ENCODE peak calls at places on chromosomes 16 and 17, in eight cellular contexts. One of them, this sample, is unnamed.

GRCh38 chr17:79706931-79707382 is 23.8 kb upstream of the ENPP7 start:
- DNase-seq in left lung: no peak
- DNase-seq in cardiac muscle cell: no peak
- DNase-seq in B cell: no peak
- DNase-seq in progenitor cell of endocrine pancreas: no peak
- DNase-seq in adrenal gland: no peak
- DNase-seq in lower lobe of right lung: no peak
- DNase-seq in Calu3: no peak
- DNase-seq in this sample: peak

GRCh38 chr17:75633484-75634375 is 496 bp downstream of the SMIM5 start:
- DNase-seq in left lung: peak
- DNase-seq in Calu3: peak
- DNase-seq in B cell: peak
- DNase-seq in cardiac muscle cell: peak
- DNase-seq in progenitor cell of endocrine pancreas: peak
- DNase-seq in lower lobe of right lung: peak
- DNase-seq in adrenal gland: peak
- DNase-seq in this sample: peak

GRCh38 chr16:85253127-85253941 is 141.1 kb upstream of the CIBAR2 start:
- DNase-seq in lower lobe of right lung: peak
- DNase-seq in cardiac muscle cell: peak
- DNase-seq in adrenal gland: peak
- DNase-seq in B cell: peak
- DNase-seq in left lung: peak
- DNase-seq in Calu3: peak
- DNase-seq in progenitor cell of endocrine pancreas: peak
- DNase-seq in this sample: peak

GRCh38 chr17:62995377-62995885 is 29.4 kb downstream of the TANC2 start:
- DNase-seq in lower lobe of right lung: no peak
- DNase-seq in left lung: no peak
- DNase-seq in adrenal gland: peak
- DNase-seq in progenitor cell of endocrine pancreas: no peak
- DNase-seq in B cell: no peak
- DNase-seq in cardiac muscle cell: peak
- DNase-seq in Calu3: peak
- DNase-seq in this sample: peak

GRCh38 chr16:50185005-50185505 is 31.9 kb downstream of the TENT4B start:
- DNase-seq in left lung: no peak
- DNase-seq in adrenal gland: no peak
- DNase-seq in B cell: no peak
- DNase-seq in cardiac muscle cell: no peak
- DNase-seq in progenitor cell of endocrine pancreas: no peak
- DNase-seq in lower lobe of right lung: no peak
- DNase-seq in Calu3: peak
- DNase-seq in this sample: no peak

GRCh38 chr16:85220125-85220839 is 108.0 kb upstream of the CIBAR2 start:
- DNase-seq in B cell: no peak
- DNase-seq in left lung: no peak
- DNase-seq in progenitor cell of endocrine pancreas: no peak
- DNase-seq in cardiac muscle cell: no peak
- DNase-seq in Calu3: peak
- DNase-seq in adrenal gland: peak
- DNase-seq in lower lobe of right lung: peak
- DNase-seq in this sample: peak

GRCh38 chr17:48547839-48548686 is 3.2 kb upstream of the HOXB2 start:
- DNase-seq in Calu3: peak
- DNase-seq in B cell: no peak
- DNase-seq in progenitor cell of endocrine pancreas: no peak
- DNase-seq in lower lobe of right lung: no peak
- DNase-seq in left lung: no peak
- DNase-seq in adrenal gland: no peak
- DNase-seq in cardiac muscle cell: no peak
- DNase-seq in this sample: no peak

GRCh38 chr16:67244387-67245188 is 2.7 kb downstream of the FHOD1 start:
- DNase-seq in B cell: peak
- DNase-seq in progenitor cell of endocrine pancreas: no peak
- DNase-seq in lower lobe of right lung: peak
- DNase-seq in left lung: peak
- DNase-seq in Calu3: peak
- DNase-seq in adrenal gland: peak
- DNase-seq in cardiac muscle cell: no peak
- DNase-seq in this sample: peak

GRCh38 chr17:19905514-19905913 is 37.8 kb upstream of the ULK2 start:
- DNase-seq in progenitor cell of endocrine pancreas: no peak
- DNase-seq in Calu3: no peak
- DNase-seq in cardiac muscle cell: no peak
- DNase-seq in adrenal gland: no peak
- DNase-seq in B cell: no peak
- DNase-seq in lower lobe of right lung: no peak
- DNase-seq in left lung: no peak
- DNase-seq in this sample: no peak

GRCh38 chr17:76437467-76438402 is 15.2 kb downstream of the UBE2O start:
- DNase-seq in left lung: no peak
- DNase-seq in lower lobe of right lung: no peak
- DNase-seq in cardiac muscle cell: no peak
- DNase-seq in Calu3: no peak
- DNase-seq in progenitor cell of endocrine pancreas: no peak
- DNase-seq in B cell: peak
- DNase-seq in adrenal gland: no peak
- DNase-seq in this sample: no peak

GRCh38 chr17:58693208-58693607 is 806 bp downstream of the RAD51C start:
- DNase-seq in cardiac muscle cell: no peak
- DNase-seq in left lung: no peak
- DNase-seq in lower lobe of right lung: no peak
- DNase-seq in adrenal gland: no peak
- DNase-seq in Calu3: no peak
- DNase-seq in progenitor cell of endocrine pancreas: no peak
- DNase-seq in B cell: no peak
- DNase-seq in this sample: no peak
- TF ChIP-seq CTCF in cardiac muscle cell: no peak
- TF ChIP-seq CTCF in left lung: no peak
- TF ChIP-seq CTCF in lower lobe of right lung: no peak
- TF ChIP-seq CTCF in adrenal gland: no peak
- TF ChIP-seq CTCF in Calu3: no peak
- TF ChIP-seq CTCF in progenitor cell of endocrine pancreas: no peak
- TF ChIP-seq CTCF in B cell: no peak
- TF ChIP-seq CTCF in this sample: no peak

DNA sequence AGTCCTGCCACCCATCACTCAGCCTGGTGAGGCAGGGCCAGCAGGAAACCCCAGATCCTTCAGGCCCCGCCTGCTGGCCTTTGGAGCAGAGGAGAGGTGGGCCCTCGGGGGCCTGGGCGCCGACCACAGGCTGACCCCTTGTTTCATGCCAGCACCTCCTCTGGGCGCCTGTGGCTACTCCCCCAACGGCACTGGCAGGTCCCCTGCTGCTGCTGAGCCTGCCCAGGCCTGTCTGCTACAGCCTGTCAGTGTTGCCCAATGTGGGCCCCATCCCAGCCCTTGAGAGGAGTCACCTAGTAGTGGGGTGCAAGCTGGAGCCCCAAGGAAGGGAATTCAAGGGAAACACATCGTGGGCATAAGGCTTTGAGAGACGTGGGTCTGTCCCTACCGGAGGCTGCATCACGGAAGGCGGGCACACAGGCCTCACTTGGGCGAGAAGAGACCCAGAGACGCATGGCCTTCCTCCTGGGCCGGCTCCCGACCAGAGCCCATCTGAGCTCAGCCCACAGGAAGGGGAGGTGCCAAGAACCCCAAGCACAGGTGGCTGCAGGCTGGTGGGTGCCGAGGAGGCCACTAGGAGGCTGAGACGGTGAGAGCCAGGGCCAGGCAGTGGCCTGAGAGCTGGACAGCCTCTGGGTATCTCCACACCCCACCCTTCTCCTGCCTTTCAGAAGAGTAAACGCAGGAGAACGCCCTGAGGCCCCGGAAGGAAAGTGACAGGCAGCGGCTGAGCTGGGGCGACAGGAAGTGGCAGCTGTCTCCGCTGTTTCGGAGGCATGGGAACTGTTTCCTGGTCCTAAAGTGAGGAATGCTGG is 8.1 kb upstream of the FASN start:
- DNase-seq in left lung: peak
- DNase-seq in progenitor cell of endocrine pancreas: peak
- DNase-seq in cardiac muscle cell: peak
- DNase-seq in lower lobe of right lung: peak
- DNase-seq in B cell: peak
- DNase-seq in adrenal gland: peak
- DNase-seq in Calu3: peak
- DNase-seq in this sample: peak
- TF ChIP-seq CTCF in left lung: peak
- TF ChIP-seq CTCF in progenitor cell of endocrine pancreas: peak
- TF ChIP-seq CTCF in cardiac muscle cell: peak
- TF ChIP-seq CTCF in lower lobe of right lung: peak
- TF ChIP-seq CTCF in B cell: peak
- TF ChIP-seq CTCF in adrenal gland: peak
- TF ChIP-seq CTCF in Calu3: peak
- TF ChIP-seq CTCF in this sample: peak

GRCh38 chr17:7213895-7214299 is 5.7 kb downstream of the DLG4 start:
- DNase-seq in adrenal gland: peak
- DNase-seq in progenitor cell of endocrine pancreas: peak
- DNase-seq in left lung: no peak
- DNase-seq in Calu3: no peak
- DNase-seq in B cell: peak
- DNase-seq in lower lobe of right lung: peak
- DNase-seq in cardiac muscle cell: peak
- DNase-seq in this sample: peak
- TF ChIP-seq CTCF in adrenal gland: peak
- TF ChIP-seq CTCF in progenitor cell of endocrine pancreas: peak
- TF ChIP-seq CTCF in left lung: peak
- TF ChIP-seq CTCF in Calu3: no peak
- TF ChIP-seq CTCF in B cell: peak
- TF ChIP-seq CTCF in lower lobe of right lung: peak
- TF ChIP-seq CTCF in cardiac muscle cell: peak
- TF ChIP-seq CTCF in this sample: no peak

GRCh38 chr16:10988164-10988803 is 43.9 kb downstream of the CLEC16A start:
- DNase-seq in adrenal gland: no peak
- DNase-seq in progenitor cell of endocrine pancreas: no peak
- DNase-seq in lower lobe of right lung: peak
- DNase-seq in left lung: no peak
- DNase-seq in B cell: no peak
- DNase-seq in Calu3: peak
- DNase-seq in cardiac muscle cell: no peak
- DNase-seq in this sample: no peak
- TF ChIP-seq CTCF in adrenal gland: peak
- TF ChIP-seq CTCF in progenitor cell of endocrine pancreas: peak
- TF ChIP-seq CTCF in lower lobe of right lung: peak
- TF ChIP-seq CTCF in left lung: peak
- TF ChIP-seq CTCF in B cell: peak
- TF ChIP-seq CTCF in Calu3: peak
- TF ChIP-seq CTCF in cardiac muscle cell: peak
- TF ChIP-seq CTCF in this sample: peak

DNA sequence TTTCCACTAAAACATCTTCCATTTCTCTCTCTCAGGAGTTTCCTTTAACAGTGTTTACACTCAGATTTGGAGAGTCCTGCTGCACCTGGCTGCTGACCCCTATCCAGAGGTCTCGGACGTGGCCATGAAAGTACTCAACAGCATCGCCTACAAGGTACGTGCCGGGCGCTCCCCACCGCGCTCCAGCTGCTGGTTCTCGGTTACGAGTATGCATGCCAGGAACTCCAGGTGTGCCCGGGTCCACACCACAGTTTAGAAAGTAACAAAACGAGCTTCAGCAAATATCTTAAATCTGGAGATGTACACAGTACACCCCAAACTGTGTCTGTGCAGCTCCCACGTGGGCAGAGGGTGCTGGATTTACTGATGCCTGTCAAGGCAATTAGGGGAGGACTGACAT is 82.9 kb upstream of the CHMP6 start:
- DNase-seq in left lung: peak
- DNase-seq in lower lobe of right lung: no peak
- DNase-seq in Calu3: no peak
- DNase-seq in B cell: no peak
- DNase-seq in progenitor cell of endocrine pancreas: no peak
- DNase-seq in cardiac muscle cell: no peak
- DNase-seq in adrenal gland: no peak
- DNase-seq in this sample: no peak
- TF ChIP-seq CTCF in left lung: no peak
- TF ChIP-seq CTCF in lower lobe of right lung: no peak
- TF ChIP-seq CTCF in Calu3: no peak
- TF ChIP-seq CTCF in B cell: no peak
- TF ChIP-seq CTCF in progenitor cell of endocrine pancreas: no peak
- TF ChIP-seq CTCF in cardiac muscle cell: no peak
- TF ChIP-seq CTCF in adrenal gland: no peak
- TF ChIP-seq CTCF in this sample: no peak

GRCh38 chr16:31453255-31454204 is 5.8 kb upstream of the ARMC5 start:
- DNase-seq in left lung: no peak
- DNase-seq in cardiac muscle cell: peak
- DNase-seq in progenitor cell of endocrine pancreas: no peak
- DNase-seq in lower lobe of right lung: peak
- DNase-seq in adrenal gland: peak
- DNase-seq in Calu3: no peak
- DNase-seq in B cell: no peak
- DNase-seq in this sample: peak
- TF ChIP-seq CTCF in left lung: no peak
- TF ChIP-seq CTCF in cardiac muscle cell: no peak
- TF ChIP-seq CTCF in progenitor cell of endocrine pancreas: no peak
- TF ChIP-seq CTCF in lower lobe of right lung: no peak
- TF ChIP-seq CTCF in adrenal gland: no peak
- TF ChIP-seq CTCF in Calu3: no peak
- TF ChIP-seq CTCF in B cell: no peak
- TF ChIP-seq CTCF in this sample: no peak

GRCh38 chr17:67245073-67245693 is at the start of gene HELZ:
- DNase-seq in left lung: peak
- DNase-seq in progenitor cell of endocrine pancreas: peak
- DNase-seq in B cell: peak
- DNase-seq in Calu3: peak
- DNase-seq in lower lobe of right lung: peak
- DNase-seq in adrenal gland: peak
- DNase-seq in cardiac muscle cell: peak
- DNase-seq in this sample: peak

GRCh38 chr17:67244621-67245072 is 349 bp downstream of the HELZ start:
- DNase-seq in adrenal gland: no peak
- DNase-seq in lower lobe of right lung: peak
- DNase-seq in B cell: no peak
- DNase-seq in left lung: peak
- DNase-seq in cardiac muscle cell: no peak
- DNase-seq in progenitor cell of endocrine pancreas: no peak
- DNase-seq in Calu3: peak
- DNase-seq in this sample: peak

GRCh38 chr17:67245694-67246397 is 850 bp upstream of the HELZ start:
- DNase-seq in lower lobe of right lung: peak
- DNase-seq in Calu3: peak
- DNase-seq in B cell: peak
- DNase-seq in cardiac muscle cell: peak
- DNase-seq in progenitor cell of endocrine pancreas: peak
- DNase-seq in adrenal gland: no peak
- DNase-seq in left lung: peak
- DNase-seq in this sample: peak

GRCh38 chr17:67241719-67242341 is 3.2 kb downstream of the HELZ start:
- DNase-seq in progenitor cell of endocrine pancreas: no peak
- DNase-seq in cardiac muscle cell: no peak
- DNase-seq in B cell: no peak
- DNase-seq in left lung: no peak
- DNase-seq in lower lobe of right lung: no peak
- DNase-seq in adrenal gland: no peak
- DNase-seq in Calu3: no peak
- DNase-seq in this sample: no peak

DNA sequence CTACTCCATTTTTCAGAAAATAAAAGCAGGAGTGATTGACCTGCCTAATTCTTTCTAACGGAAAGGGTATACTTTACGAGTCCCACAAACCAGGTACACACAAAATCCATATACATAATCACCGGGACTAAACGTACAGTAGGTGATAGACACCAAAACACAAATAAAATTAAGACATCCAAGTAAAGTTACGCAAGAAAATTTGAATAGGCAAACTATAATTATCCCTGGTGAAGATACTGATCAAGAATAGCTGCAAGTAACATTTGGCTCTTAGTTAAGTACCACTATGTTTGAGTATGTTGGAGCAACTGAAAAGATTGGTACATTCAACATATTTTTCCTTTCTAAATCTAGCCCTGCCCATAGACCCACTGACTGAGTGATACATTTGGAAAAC is 1.7 kb downstream of the HELZ start:
- DNase-seq in left lung: no peak
- DNase-seq in progenitor cell of endocrine pancreas: no peak
- DNase-seq in B cell: no peak
- DNase-seq in adrenal gland: no peak
- DNase-seq in cardiac muscle cell: no peak
- DNase-seq in lower lobe of right lung: no peak
- DNase-seq in Calu3: no peak
- DNase-seq in this sample: no peak
- TF ChIP-seq CTCF in left lung: no peak
- TF ChIP-seq CTCF in progenitor cell of endocrine pancreas: no peak
- TF ChIP-seq CTCF in B cell: no peak
- TF ChIP-seq CTCF in adrenal gland: no peak
- TF ChIP-seq CTCF in cardiac muscle cell: no peak
- TF ChIP-seq CTCF in lower lobe of right lung: no peak
- TF ChIP-seq CTCF in Calu3: no peak
- TF ChIP-seq CTCF in this sample: no peak